ENCODE peak calls at places on chromosomes 7 and 10, in five cellular contexts. T is GM12878, I is IMR-90, N is HepG2, G is K562. J is an unnamed sample.

GRCh38 chr10:78203915-78204818 is 170.5 kb downstream of the RPS24 start:
- DNase-seq in T (no peak), I (no peak), N (peak; percentile 33), G (no peak), J (peak; percentile 34)

GRCh38 chr10:100562008-100562672 is 26.4 kb downstream of the HIF1AN start:
- DNase-seq in T (peak; percentile 16), I (peak; percentile 55), N (peak; percentile 32), G (peak; percentile 79), J (peak; percentile 86)

GRCh38 chr10:119408072-119408471 is 134.4 kb downstream of the RGS10 start:
- DNase-seq in T (no peak), I (no peak), N (peak; percentile 64), G (no peak), J (no peak)

GRCh38 chr7:123351506-123352225 is 151.9 kb upstream of the SLC13A1 start:
- DNase-seq in T (no peak), I (no peak), N (no peak), G (peak; percentile 6), J (no peak)

GRCh38 chr7:47882635-47883034 is 65.6 kb downstream of the PKD1L1 start:
- DNase-seq in T (no peak), I (no peak), N (no peak), G (no peak), J (no peak)

GRCh38 chr10:50981385-50981784 is 92.9 kb upstream of the PRKG1 start:
- DNase-seq in T (no peak), I (no peak), N (no peak), G (no peak), J (no peak)

GRCh38 chr7:47441796-47442744 is 139.8 kb downstream of the TNS3 start:
- DNase-seq in T (no peak), I (no peak), N (no peak), G (no peak), J (no peak)

GRCh38 chr7:103766630-103767029 is 222.8 kb downstream of the RELN start:
- DNase-seq in T (no peak), I (no peak), N (no peak), G (no peak), J (no peak)

GRCh38 chr7:499853-500485 is 19.7 kb downstream of the PDGFA start:
- DNase-seq in T (no peak), I (no peak), N (no peak), G (no peak), J (no peak)

GRCh38 chr7:2632717-2633537 is 1.1 kb downstream of the TTYH3 start:
- DNase-seq in T (no peak), I (peak; percentile 69), N (no peak), G (no peak), J (peak; percentile 57)

GRCh38 chr7:42247301-42247700 is 10.3 kb upstream of the GLI3 start:
- DNase-seq in T (no peak), I (peak; percentile 74), N (peak; percentile 19), G (no peak), J (no peak)

GRCh38 chr10:4825868-4826787 is at the start of gene AKR1E2:
- DNase-seq in T (no peak), I (peak; percentile 79), N (no peak), G (peak; percentile 92), J (peak; percentile 98)

GRCh38 chr7:131665021-131665420 is 108.6 kb upstream of the PODXL start:
- DNase-seq in T (no peak), I (no peak), N (no peak), G (no peak), J (no peak)

GRCh38 chr7:149569726-149570422 is 72.3 kb upstream of the ZNF746 start:
- DNase-seq in T (no peak), I (no peak), N (no peak), G (no peak), J (no peak)

GRCh38 chr7:108002726-108003590 is at the start of gene LAMB1:
- DNase-seq in T (no peak), I (peak; percentile 65), N (peak; percentile 73), G (peak; percentile 78), J (peak; percentile 78)

GRCh38 chr7:117688126-117688525 is 185.1 kb downstream of the CTTNBP2 start:
- DNase-seq in T (no peak), I (no peak), N (no peak), G (no peak), J (no peak)

GRCh38 chr10:126919426-126919825 is 14.2 kb downstream of the DOCK1 start:
- DNase-seq in T (no peak), I (no peak), N (no peak), G (no peak), J (no peak)

GRCh38 chr7:132276986-132277716 is 299.1 kb downstream of the PLXNA4 start:
- DNase-seq in T (no peak), I (peak; percentile 1), N (no peak), G (no peak), J (peak; percentile 75)

GRCh38 chr7:92523110-92523509 is 5.2 kb downstream of the PEX1 start:
- DNase-seq in T (no peak), I (no peak), N (no peak), G (no peak), J (no peak)

GRCh38 chr7:90351987-90352386 is 5.5 kb downstream of the GTPBP10 start:
- DNase-seq in T (no peak), I (no peak), N (no peak), G (no peak), J (no peak)

GRCh38 chr7:139669106-139670061 is 108.4 kb downstream of the HIPK2 start:
- DNase-seq in T (no peak), I (no peak), N (no peak), G (no peak), J (no peak)

GRCh38 chr7:41035788-41036187 is 667.1 kb downstream of the INHBA start:
- DNase-seq in T (no peak), I (no peak), N (no peak), G (no peak), J (no peak)

GRCh38 chr7:1331576-1332467 is 99.2 kb downstream of the UNCX start:
- DNase-seq in T (no peak), I (no peak), N (no peak), G (no peak), J (no peak)

GRCh38 chr7:141071855-141072547 is 1.9 kb upstream of the TMEM178B start:
- DNase-seq in T (no peak), I (no peak), N (no peak), G (no peak), J (no peak)

GRCh38 chr10:86663576-86664369 is 4.5 kb upstream of the LDB3 start:
- DNase-seq in T (no peak), I (no peak), N (no peak), G (no peak), J (no peak)

GRCh38 chr7:8285155-8285554 is 23.2 kb upstream of the ICA1 start:
- DNase-seq in T (no peak), I (no peak), N (no peak), G (no peak), J (no peak)

GRCh38 chr7:70808876-70809275 is 323.1 kb upstream of the GALNT17 start:
- DNase-seq in T (no peak), I (no peak), N (no peak), G (no peak), J (no peak)

GRCh38 chr10:77877461-77878344 is 48.9 kb downstream of the DLG5 start:
- DNase-seq in T (peak; percentile 20), I (peak; percentile 82), N (no peak), G (no peak), J (no peak)

GRCh38 chr7:127392182-127392565 is 334 bp downstream of the ZNF800 start:
- DNase-seq in T (no peak), I (peak; percentile 55), N (no peak), G (peak; percentile 78), J (peak; percentile 16)
- TF ChIP-seq BHLHE40 in T (peak; percentile 36), I (no peak), N (no peak), G (no peak), J (no peak)

DNA sequence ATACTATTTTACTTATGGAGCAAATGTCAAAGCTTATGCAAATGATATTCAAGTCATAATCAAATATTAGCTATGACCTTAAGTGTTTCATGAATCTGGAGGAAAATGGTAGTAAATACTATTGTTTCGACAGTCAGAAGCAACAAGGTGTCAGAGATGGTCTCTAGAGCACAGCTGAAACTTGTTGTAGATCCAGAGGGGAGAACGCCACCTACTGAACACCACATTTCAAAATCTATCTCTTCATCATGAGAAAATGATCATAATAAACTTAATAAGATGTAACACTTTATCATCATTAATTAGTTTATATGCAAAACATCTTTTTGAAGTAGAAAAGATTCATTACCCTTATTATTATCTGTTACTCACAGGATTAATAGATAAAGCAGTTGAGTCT is 418.7 kb downstream of the GATA3 start:
- DNase-seq in T (no peak), I (peak; percentile 1), N (no peak), G (no peak), J (no peak)
- TF ChIP-seq CTCF in T (no peak), I (no peak), N (no peak), G (no peak), J (no peak)

GRCh38 chr10:3757638-3758490 is 27.1 kb downstream of the KLF6 start:
- DNase-seq in T (peak; percentile 82), I (no peak), N (no peak), G (no peak), J (no peak)
- TF ChIP-seq BHLHE40 in T (peak; percentile 79), I (no peak), N (no peak), G (no peak), J (no peak)

GRCh38 chr10:64376169-64376568 is 855.0 kb downstream of the REEP3 start:
- DNase-seq in T (no peak), I (no peak), N (no peak), G (no peak), J (no peak)
- TF ChIP-seq CTCF in T (no peak), I (no peak), N (peak; percentile 30), G (no peak), J (no peak)

DNA sequence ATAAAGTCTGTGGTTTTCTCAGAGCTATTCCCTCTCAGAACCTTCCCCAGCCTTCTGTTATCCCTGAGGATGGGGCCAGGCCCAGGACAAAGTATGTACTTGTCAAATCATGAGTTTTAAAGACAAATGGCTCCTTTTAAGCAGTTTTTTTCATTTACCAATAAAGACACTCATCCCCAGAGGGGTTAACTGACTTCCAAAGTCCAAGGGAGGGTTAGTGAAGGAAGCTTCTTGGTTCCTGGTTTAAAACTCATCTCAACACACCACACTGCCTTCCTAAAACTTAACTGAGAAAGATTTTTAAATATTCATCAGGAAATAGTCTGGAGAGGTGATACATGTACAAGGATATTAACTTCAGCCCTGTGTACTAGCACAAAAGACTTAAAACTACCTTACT is 15.9 kb downstream of the NMT2 start:
- DNase-seq in T (no peak), I (no peak), N (no peak), G (no peak), J (no peak)
- TF ChIP-seq BHLHE40 in T (no peak), I (no peak), N (no peak), G (no peak), J (no peak)

DNA sequence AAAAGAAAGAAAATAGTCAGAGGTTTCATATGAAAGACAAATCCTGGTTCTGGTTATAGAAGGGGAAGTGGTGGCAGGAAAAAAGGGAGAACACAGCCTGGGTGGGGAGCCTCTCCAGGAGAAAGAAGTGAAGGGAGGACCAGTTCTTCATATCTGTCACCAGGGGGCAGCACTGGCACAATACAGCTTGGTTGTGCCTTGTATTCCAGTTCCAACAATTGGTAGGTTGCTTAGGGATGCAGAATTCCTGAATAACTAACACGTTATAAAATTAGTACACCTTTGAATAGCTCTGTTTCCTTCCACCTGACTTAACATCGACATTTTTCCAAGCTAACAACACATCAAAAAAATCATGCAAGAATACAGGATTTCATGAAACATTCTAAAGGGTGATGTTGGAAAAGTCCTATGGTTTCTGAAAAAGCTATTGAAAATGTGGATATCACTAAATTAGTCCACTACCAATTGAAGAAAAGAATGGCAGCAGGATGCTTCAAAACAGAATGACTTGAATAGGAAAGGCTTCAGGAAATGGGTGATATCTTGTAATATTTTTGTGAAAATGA is 52.9 kb downstream of the CYP26A1 start:
- DNase-seq in T (no peak), I (no peak), N (no peak), G (peak; percentile 45), J (no peak)
- TF ChIP-seq CTCF in T (peak; percentile 24), I (peak; percentile 21), N (peak; percentile 22), G (peak; percentile 37), J (peak; percentile 23)

GRCh38 chr7:157299613-157300405 is 37.0 kb upstream of the DNAJB6 start:
- DNase-seq in T (no peak), I (no peak), N (no peak), G (peak; percentile 66), J (peak; percentile 87)
- TF ChIP-seq BHLHE40 in T (no peak), I (no peak), N (no peak), G (no peak), J (peak; percentile 3)